ENCODE peak calls at places on chromosomes 2 and 18, in five cellular contexts. S is stimulated activated CD4-positive, alpha-beta T cell treated with anti-CD3 and anti-CD28 coated beads, Interleukin-12 subunit alpha, Interleukin-12 subunit beta, amount 100 ng/mL, for 4 hours; C is GM06990; G is breast epithelium; U is T-cell. R is an unnamed sample.

GRCh38 chr18:67545681-67546080 is 29.2 kb upstream of the DSEL start:
- DNase-seq in S (no peak), C (no peak), G (no peak), U (no peak), R (no peak)

GRCh38 chr2:74391209-74391579 is 11.1 kb upstream of the DCTN1 start:
- DNase-seq in S (no peak), C (no peak), G (no peak), U (no peak), R (no peak)

GRCh38 chr2:24228470-24228869 is 53.6 kb downstream of the FAM228A start:
- DNase-seq in S (no peak), C (no peak), G (no peak), U (no peak), R (no peak)

GRCh38 chr18:12492907-12493306 is 85.2 kb downstream of the PRELID3A start:
- DNase-seq in S (no peak), C (no peak), G (no peak), U (no peak), R (no peak)

GRCh38 chr2:69340101-69340775 is 46.8 kb downstream of the GFPT1 start:
- DNase-seq in S (no peak), C (no peak), G (no peak), U (no peak), R (no peak)

GRCh38 chr2:239964399-239965185 is 60.5 kb downstream of the NDUFA10 start:
- DNase-seq in S (no peak), C (no peak), G (no peak), U (no peak), R (no peak)

GRCh38 chr2:188170356-188170755 is 121.3 kb upstream of the GULP1 start:
- DNase-seq in S (no peak), C (no peak), G (no peak), U (no peak), R (no peak)

GRCh38 chr18:66867653-66868052 is 263.8 kb upstream of the CDH19 start:
- DNase-seq in S (no peak), C (no peak), G (no peak), U (no peak), R (no peak)

GRCh38 chr2:38523728-38524437 is 78.8 kb downstream of the HNRNPLL start:
- DNase-seq in S (no peak), C (no peak), G (no peak), U (no peak), R (no peak)

GRCh38 chr18:23664674-23665073 is 2.0 kb upstream of the ANKRD29 start:
- DNase-seq in S (no peak), C (no peak), G (no peak), U (no peak), R (no peak)

GRCh38 chr18:46474487-46475366 is 182.3 kb downstream of the LOXHD1 start:
- DNase-seq in S (no peak), C (no peak), G (no peak), U (no peak), R (no peak)

GRCh38 chr2:199160081-199160480 is 297.7 kb downstream of the SATB2 start:
- DNase-seq in S (no peak), C (no peak), G (no peak), U (no peak), R (no peak)

GRCh38 chr2:203685789-203686433 is 20.5 kb upstream of the CD28 start:
- DNase-seq in S (no peak), C (no peak), G (no peak), U (no peak), R (no peak)

GRCh38 chr2:70089220-70089945 is 2.1 kb downstream of the PCBP1 start:
- DNase-seq in S (peak; percentile 50), C (peak; percentile 47), G (peak; percentile 44), U (no peak), R (no peak)

GRCh38 chr18:64017870-64018269 is 48.0 kb downstream of the SERPINB8 start:
- DNase-seq in S (no peak), C (no peak), G (no peak), U (no peak), R (no peak)

GRCh38 chr2:156918410-156918809 is 339.1 kb upstream of the GALNT5 start:
- DNase-seq in S (no peak), C (no peak), G (no peak), U (no peak), R (no peak)

GRCh38 chr2:118903029-118903351 is 39.0 kb upstream of the MARCO start:
- DNase-seq in S (no peak), C (no peak), G (no peak), U (no peak), R (no peak)

GRCh38 chr2:197286805-197287595 is 23.6 kb downstream of the ANKRD44 start:
- DNase-seq in S (no peak), C (no peak), G (peak; percentile 48), U (peak; percentile 55), R (peak; percentile 38)

GRCh38 chr2:171260471-171261424 is 100.1 kb upstream of the TLK1 start:
- DNase-seq in S (peak; percentile 5), C (peak; percentile 40), G (no peak), U (no peak), R (no peak)

GRCh38 chr2:40208478-40208877 is 243.4 kb downstream of the SLC8A1 start:
- DNase-seq in S (no peak), C (no peak), G (no peak), U (no peak), R (no peak)

GRCh38 chr2:246489-247145 is 17.2 kb downstream of the SH3YL1 start:
- DNase-seq in S (no peak), C (no peak), G (no peak), U (peak; percentile 35), R (no peak)

GRCh38 chr18:33034941-33035340 is 262.1 kb upstream of the KLHL14 start:
- DNase-seq in S (no peak), C (no peak), G (no peak), U (no peak), R (no peak)

GRCh38 chr2:219209236-219209635 is 2.7 kb downstream of the ZFAND2B start:
- DNase-seq in S (no peak), C (no peak), G (no peak), U (no peak), R (no peak)

GRCh38 chr2:152584301-152584700 is 133.0 kb downstream of the PRPF40A start:
- DNase-seq in S (no peak), C (no peak), G (no peak), U (no peak), R (no peak)

GRCh38 chr2:14016289-14016955 is 616.1 kb upstream of the LRATD1 start:
- DNase-seq in S (no peak), C (no peak), G (peak; percentile 20), U (no peak), R (no peak)

GRCh38 chr2:138071720-138072719 is 107.7 kb downstream of the HNMT start:
- DNase-seq in S (no peak), C (no peak), G (peak; percentile 63), U (no peak), R (no peak)

GRCh38 chr18:23450022-23450421 is 3.1 kb upstream of the RIOK3 start:
- DNase-seq in S (no peak), C (no peak), G (no peak), U (no peak), R (no peak)

GRCh38 chr2:885230-886071 is 65.2 kb upstream of the SNTG2 start:
- DNase-seq in S (no peak), C (no peak), G (no peak), U (no peak), R (no peak)

GRCh38 chr2:20052872-20053281 is 1.4 kb upstream of the LAPTM4A start:
- DNase-seq in S (no peak), C (no peak), G (peak; percentile 53), U (no peak), R (peak; percentile 68)

GRCh38 chr18:26654173-26655009 is 106.0 kb upstream of the KCTD1 start:
- DNase-seq in S (no peak), C (no peak), G (no peak), U (no peak), R (no peak)

GRCh38 chr2:235129856-235130255 is 178.0 kb downstream of the SH3BP4 start:
- DNase-seq in S (no peak), C (no peak), G (no peak), U (no peak), R (no peak)

GRCh38 chr18:49865401-49865800 is 52.1 kb upstream of the ACAA2 start:
- DNase-seq in S (no peak), C (no peak), G (no peak), U (no peak), R (no peak)

GRCh38 chr18:11842562-11842961 is 8.7 kb upstream of the CHMP1B start:
- DNase-seq in S (no peak), C (no peak), G (no peak), U (no peak), R (no peak)

GRCh38 chr2:64975232-64975791 is 13.9 kb upstream of the SLC1A4 start:
- DNase-seq in S (no peak), C (no peak), G (peak; percentile 66), U (no peak), R (no peak)

GRCh38 chr2:75605770-75606535 is 40.6 kb upstream of the MRPL19 start:
- DNase-seq in S (no peak), C (no peak), G (peak; percentile 64), U (no peak), R (no peak)

GRCh38 chr2:75481041-75481836 is 79.5 kb downstream of the EVA1A start:
- DNase-seq in S (no peak), C (no peak), G (no peak), U (no peak), R (no peak)

R was measured in tibial nerve.